ENCODE peak calls at places on chromosome 15, in six cellular contexts. T, K, Q, F, X and B are unnamed samples.

GRCh38 chr15:101258238-101259144 is 6.6 kb upstream of the CHSY1 start:
- DNase-seq in Q (no peak), F (peak; percentile 79), T (peak; percentile 61), X (peak; percentile 61), K (peak; percentile 57), B (peak; percentile 63)

GRCh38 chr15:57184502-57184901 is 191.8 kb upstream of the CGNL1 start:
- DNase-seq in Q (no peak), X (no peak), F (no peak), K (no peak), T (no peak), B (no peak)

GRCh38 chr15:90214553-90215205 is 13.5 kb downstream of the SEMA4B start:
- DNase-seq in K (no peak), F (no peak), X (no peak), T (no peak), Q (no peak), B (no peak)

GRCh38 chr15:58777107-58777506 is 6.0 kb downstream of the MINDY2 start:
- DNase-seq in F (no peak), Q (no peak), T (no peak), X (no peak), K (no peak), B (no peak)

GRCh38 chr15:80990955-80991354 is 1.3 kb upstream of the MESD start:
- DNase-seq in K (no peak), Q (no peak), T (no peak), X (no peak), F (no peak), B (no peak)

GRCh38 chr15:58758141-58758540 is 8.6 kb upstream of the ADAM10 start:
- DNase-seq in F (no peak), K (no peak), X (no peak), Q (no peak), T (no peak), B (no peak)

GRCh38 chr15:35444557-35445204 is 101.3 kb downstream of the DPH6 start:
- DNase-seq in Q (peak; percentile 47), X (no peak), F (peak; percentile 61), K (no peak), T (no peak), B (no peak)

GRCh38 chr15:23616536-23616935 is 31.1 kb downstream of the MAGEL2 start:
- DNase-seq in K (no peak), Q (no peak), X (no peak), F (no peak), T (no peak), B (no peak)

GRCh38 chr15:84079885-84080777 is 155.4 kb upstream of the GOLGA6L4 start:
- DNase-seq in T (peak; percentile 69), F (peak; percentile 70), Q (peak; percentile 62), X (peak; percentile 19), K (peak; percentile 28), B (peak; percentile 64)

GRCh38 chr15:92527197-92527596 is 128.4 kb downstream of the FAM174B start:
- DNase-seq in T (no peak), X (peak; percentile 21), Q (no peak), K (peak; percentile 71), F (no peak), B (no peak)

GRCh38 chr15:90028376-90028775 is 27.3 kb downstream of the ZNF710 start:
- DNase-seq in Q (no peak), K (no peak), X (no peak), T (no peak), F (no peak), B (no peak)

GRCh38 chr15:33154366-33155166 is 39.9 kb downstream of the FMN1 start:
- DNase-seq in T (no peak), K (peak; percentile 64), F (no peak), X (no peak), Q (no peak), B (peak; percentile 29)

GRCh38 chr15:57158589-57158988 is 217.7 kb upstream of the CGNL1 start:
- DNase-seq in F (no peak), T (no peak), Q (no peak), X (no peak), K (peak; percentile 36), B (no peak)

GRCh38 chr15:58537033-58537432 is 105.2 kb downstream of the LIPC start:
- DNase-seq in K (no peak), F (no peak), X (no peak), T (no peak), Q (no peak), B (no peak)

GRCh38 chr15:93485922-93486327 is 396.9 kb upstream of the RGMA start:
- DNase-seq in X (peak; percentile 58), F (no peak), T (no peak), Q (no peak), K (peak; percentile 60), B (peak; percentile 89)

GRCh38 chr15:35657679-35658201 is 111.8 kb upstream of the DPH6 start:
- DNase-seq in X (no peak), T (no peak), F (no peak), Q (no peak), K (no peak), B (no peak)

GRCh38 chr15:85412956-85413854 is 32.8 kb downstream of the AKAP13 start:
- DNase-seq in K (peak; percentile 47), T (peak; percentile 25), Q (no peak), X (no peak), F (no peak), B (peak; percentile 47)

GRCh38 chr15:27847775-27848710 is 251.1 kb downstream of the OCA2 start:
- DNase-seq in T (no peak), F (no peak), Q (no peak), K (no peak), X (no peak), B (no peak)

GRCh38 chr15:77012868-77013267 is 17.9 kb downstream of the PSTPIP1 start:
- DNase-seq in F (no peak), K (no peak), X (no peak), Q (no peak), T (no peak), B (no peak)

GRCh38 chr15:52733696-52734255 is 54.6 kb upstream of the ATOSA start:
- DNase-seq in F (no peak), Q (no peak), K (no peak), T (no peak), X (no peak), B (peak; percentile 18)

GRCh38 chr15:24857777-24858176 is 97.0 kb upstream of the SNRPN start:
- DNase-seq in Q (no peak), T (no peak), K (no peak), F (no peak), X (no peak), B (no peak)

GRCh38 chr15:59200560-59200959 is 6.1 kb upstream of the LDHAL6B start:
- DNase-seq in Q (no peak), F (no peak), X (no peak), T (no peak), K (no peak), B (no peak)

GRCh38 chr15:60228096-60228495 is 169.7 kb downstream of the ANXA2 start:
- DNase-seq in T (no peak), K (no peak), X (no peak), F (peak; percentile 33), Q (no peak), B (no peak)

GRCh38 chr15:70100495-70101331 is 3.0 kb upstream of the TLE3 start:
- DNase-seq in T (peak; percentile 59), X (peak; percentile 79), Q (peak; percentile 60), F (peak; percentile 72), K (peak; percentile 59), B (peak; percentile 54)

GRCh38 chr15:70099167-70099965 is 1.6 kb upstream of the TLE3 start:
- DNase-seq in T (peak; percentile 98), K (peak; percentile 100), X (peak; percentile 100), Q (peak; percentile 100), F (peak; percentile 99), B (peak; percentile 100)

GRCh38 chr15:70102827-70103226 is 5.1 kb upstream of the TLE3 start:
- DNase-seq in Q (no peak), X (no peak), T (no peak), F (no peak), K (no peak), B (no peak)

GRCh38 chr15:70099966-70100494 is 2.3 kb upstream of the TLE3 start:
- DNase-seq in X (peak; percentile 49), F (peak; percentile 54), T (peak; percentile 25), Q (no peak), K (no peak), B (no peak)

GRCh38 chr15:70101459-70102113 is 3.9 kb upstream of the TLE3 start:
- DNase-seq in Q (peak; percentile 93), X (peak; percentile 77), F (peak; percentile 96), K (peak; percentile 76), T (peak; percentile 26), B (peak; percentile 53)
- H3K4me3 ChIP-seq in Q (no peak overlapping the region), X (no peak overlapping the region), F (peak overlapping the region; percentile 15), K (peak overlapping the region; percentile 38), T (no peak overlapping the region), B (peak overlapping the region; percentile 12)

GRCh38 chr15:38458646-38459045 is 4.7 kb downstream of the FAM98B start:
- DNase-seq in T (no peak), X (no peak), F (no peak), Q (no peak), K (no peak), B (no peak)
- H3K4me1 ChIP-seq in T (peaks cover 19% of the 10 kb centered on the region), X (peaks cover 5% of the 10 kb centered on the region), F (peaks cover 7% of the 10 kb centered on the region), Q (no peaks in the 10 kb centered on the region), K (peaks cover 16% of the 10 kb centered on the region), B (no peaks in the 10 kb centered on the region)

DNA sequence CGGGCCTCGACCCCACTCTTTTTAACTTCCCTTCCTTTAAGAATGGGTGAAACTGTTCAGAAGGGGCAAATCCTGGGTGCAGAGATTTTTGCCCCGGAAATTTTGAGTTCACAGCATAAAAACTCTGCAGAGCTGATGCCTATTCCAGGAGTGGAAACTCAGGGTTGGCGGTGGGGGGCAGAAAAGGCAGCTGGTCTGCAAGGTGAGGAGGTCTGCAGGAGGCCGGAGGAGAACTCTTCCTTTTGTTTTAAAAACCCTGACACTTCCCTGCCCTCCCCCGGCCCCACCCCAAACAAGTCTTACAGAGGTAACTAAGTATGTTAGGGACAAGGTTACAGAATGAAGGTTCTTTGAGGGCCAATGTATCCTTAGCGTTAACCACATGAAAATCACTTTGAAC is 276.5 kb upstream of the NR2F2 start:
- DNase-seq in F (no peak), Q (no peak), T (no peak), K (no peak), X (no peak), B (peak; percentile 51)
- H3K4me3 ChIP-seq in F (peak overlapping the region; percentile 15), Q (no peak overlapping the region), T (no peak overlapping the region), K (peak overlapping the region; percentile 33), X (peak overlapping the region; percentile 28), B (peak overlapping the region; percentile 6)

GRCh38 chr15:55221090-55222011 is 24.6 kb upstream of the RSL24D1 start:
- DNase-seq in F (peak; percentile 18), X (no peak), Q (no peak), T (no peak), K (no peak), B (no peak)

GRCh38 chr15:55226127-55226526 is 29.4 kb upstream of the RSL24D1 start:
- DNase-seq in T (no peak), F (peak; percentile 64), Q (no peak), X (no peak), K (no peak), B (no peak)

GRCh38 chr15:55224892-55225291 is 28.2 kb upstream of the RSL24D1 start:
- DNase-seq in K (no peak), F (peak; percentile 17), Q (no peak), X (no peak), T (peak; percentile 16), B (no peak)

GRCh38 chr15:55218068-55218467 is 21.3 kb upstream of the RSL24D1 start:
- DNase-seq in Q (no peak), X (no peak), K (no peak), F (no peak), T (no peak), B (no peak)

DNA sequence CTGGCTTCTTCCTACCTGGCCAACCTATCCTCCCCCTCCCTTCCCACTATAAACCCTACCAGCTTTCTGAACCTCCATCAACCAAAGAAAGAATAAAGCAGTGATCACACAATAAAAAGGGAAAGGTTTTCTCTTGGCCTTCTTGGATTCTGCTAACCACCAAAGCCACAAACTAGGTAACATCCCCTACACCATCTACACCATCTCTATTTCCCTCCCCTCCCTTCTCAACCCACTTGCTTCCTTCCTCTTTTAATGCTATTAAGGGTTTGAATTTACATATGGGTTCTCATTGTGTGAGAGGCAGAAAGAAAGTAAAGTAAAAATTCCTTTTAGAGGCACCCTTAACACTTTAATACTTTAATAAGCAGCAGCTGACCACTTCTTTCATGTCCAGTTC is 25.8 kb upstream of the RSL24D1 start:
- DNase-seq in X (no peak), F (no peak), Q (no peak), T (no peak), K (no peak), B (no peak)
- H3K4me1 ChIP-seq in X (no peaks in the 10 kb centered on the region), F (peaks cover 30% of the 10 kb centered on the region), Q (peaks cover 6% of the 10 kb centered on the region), T (peaks cover 11% of the 10 kb centered on the region), K (no peaks in the 10 kb centered on the region), B (no peaks in the 10 kb centered on the region)